ENCODE peak calls at places on chromosomes 11 and 22, in four cellular contexts. L is A549, C is HepG2, D is K562. P is an unnamed sample.

GRCh38 chr11:77410076-77410827 is 63.6 kb downstream of the PAK1 start:
- DNase-seq in L (no peak), C (no peak), D (no peak), P (no peak)

GRCh38 chr22:30195245-30196140 is 51.1 kb downstream of the LIF start:
- DNase-seq in L (no peak), C (peak), D (no peak), P (no peak)

GRCh38 chr11:1084561-1085439 is 10.1 kb downstream of the MUC2 start:
- DNase-seq in L (no peak), C (no peak), D (peak), P (no peak)

GRCh38 chr22:18060646-18061620 is 16.9 kb upstream of the PEX26 start:
- DNase-seq in L (peak), C (peak), D (no peak), P (no peak)

GRCh38 chr11:61949169-61950034 is 749 bp upstream of the BEST1 start:
- DNase-seq in L (peak), C (peak), D (peak), P (no peak)

GRCh38 chr11:69234171-69234570 is 59.8 kb upstream of the MYEOV start:
- DNase-seq in L (no peak), C (no peak), D (no peak), P (no peak)

GRCh38 chr11:105000797-105001196 is 22.2 kb downstream of the CASP5 start:
- DNase-seq in L (no peak), C (no peak), D (peak), P (no peak)

GRCh38 chr11:131904756-131905155 is 534.3 kb downstream of the NTM start:
- DNase-seq in L (no peak), C (no peak), D (no peak), P (peak)

GRCh38 chr11:126602349-126602940 is 247.0 kb downstream of the ST3GAL4 start:
- DNase-seq in L (no peak), C (no peak), D (no peak), P (no peak)

GRCh38 chr11:126602993-126603392 is 247.5 kb downstream of the ST3GAL4 start:
- DNase-seq in L (no peak), C (no peak), D (no peak), P (no peak)

GRCh38 chr11:126604461-126604860 is 249.0 kb downstream of the ST3GAL4 start:
- DNase-seq in L (no peak), C (no peak), D (no peak), P (no peak)

GRCh38 chr11:126601550-126602215 is 246.2 kb downstream of the ST3GAL4 start:
- DNase-seq in L (no peak), C (peak), D (no peak), P (no peak)

GRCh38 chr11:126603486-126603885 is 248.0 kb downstream of the ST3GAL4 start:
- DNase-seq in L (no peak), C (no peak), D (no peak), P (no peak)
- TF ChIP-seq RNF2 in L (no peak), C (no peak), D (no peak), P (no peak)

GRCh38 chr11:40179541-40179940 is 1279.9 kb downstream of the LRRC4C start:
- DNase-seq in L (no peak), C (no peak), D (no peak), P (no peak)

GRCh38 chr11:40170076-40170475 is 1289.4 kb downstream of the LRRC4C start:
- DNase-seq in L (no peak), C (peak), D (no peak), P (no peak)

GRCh38 chr11:40178470-40178869 is 1281.0 kb downstream of the LRRC4C start:
- DNase-seq in L (no peak), C (no peak), D (no peak), P (no peak)

GRCh38 chr11:40175980-40176379 is 1283.5 kb downstream of the LRRC4C start:
- DNase-seq in L (no peak), C (no peak), D (no peak), P (no peak)
- TF ChIP-seq RNF2 in L (no peak), C (no peak), D (no peak), P (no peak)

GRCh38 chr22:50209893-50210292 is 9.1 kb downstream of the SELENOO start:
- DNase-seq in L (peak), C (peak), D (peak), P (no peak)
- TF ChIP-seq RNF2 in L (no peak), C (no peak), D (no peak), P (no peak)

GRCh38 chr11:12106501-12106900 is 3.9 kb upstream of the MICAL2 start:
- DNase-seq in L (no peak), C (no peak), D (no peak), P (no peak)

GRCh38 chr11:12103411-12104225 is 6.8 kb upstream of the MICAL2 start:
- DNase-seq in L (no peak), C (no peak), D (no peak), P (no peak)

GRCh38 chr11:12102588-12103410 is 7.6 kb upstream of the MICAL2 start:
- DNase-seq in L (no peak), C (no peak), D (no peak), P (no peak)

GRCh38 chr11:12106101-12106500 is 4.3 kb upstream of the MICAL2 start:
- DNase-seq in L (no peak), C (no peak), D (no peak), P (no peak)

DNA sequence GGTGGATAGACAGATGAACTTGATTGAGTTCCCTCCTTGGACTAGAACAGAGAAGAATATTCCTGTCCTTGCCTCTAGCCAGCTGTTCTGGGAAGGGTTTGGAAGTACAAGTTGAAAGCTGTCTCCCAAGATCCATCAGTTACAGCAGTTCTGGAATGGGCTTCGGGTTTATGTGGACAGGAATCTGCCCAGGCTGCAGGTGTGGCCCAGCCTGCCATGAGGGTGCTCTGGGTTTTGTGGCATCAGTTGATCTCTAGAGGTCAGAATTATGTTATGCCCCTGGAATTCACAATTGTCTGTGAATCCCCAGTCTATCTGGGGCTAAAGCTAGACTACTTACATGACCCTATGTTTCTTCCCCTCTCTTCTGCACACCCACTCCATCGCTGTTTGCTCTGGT is 4.9 kb upstream of the MICAL2 start:
- DNase-seq in L (no peak), C (no peak), D (no peak), P (no peak)
- TF ChIP-seq RNF2 in L (no peak), C (no peak), D (no peak), P (no peak)

GRCh38 chr11:2789791-2790580 is 90.2 kb upstream of the KCNQ1OT1 start:
- DNase-seq in L (no peak), C (no peak), D (no peak), P (no peak)

GRCh38 chr11:2790581-2790925 is 90.8 kb upstream of the KCNQ1OT1 start:
- DNase-seq in L (no peak), C (no peak), D (no peak), P (peak)

GRCh38 chr11:2788751-2789140 is 89.0 kb upstream of the KCNQ1OT1 start:
- DNase-seq in L (no peak), C (no peak), D (no peak), P (peak)

GRCh38 chr11:2787816-2788750 is 88.3 kb upstream of the KCNQ1OT1 start:
- DNase-seq in L (no peak), C (peak), D (no peak), P (peak)

GRCh38 chr11:2789331-2789730 is 89.5 kb upstream of the KCNQ1OT1 start:
- DNase-seq in L (no peak), C (no peak), D (no peak), P (peak)
- TF ChIP-seq RNF2 in L (no peak), C (no peak), D (no peak), P (no peak)

DNA sequence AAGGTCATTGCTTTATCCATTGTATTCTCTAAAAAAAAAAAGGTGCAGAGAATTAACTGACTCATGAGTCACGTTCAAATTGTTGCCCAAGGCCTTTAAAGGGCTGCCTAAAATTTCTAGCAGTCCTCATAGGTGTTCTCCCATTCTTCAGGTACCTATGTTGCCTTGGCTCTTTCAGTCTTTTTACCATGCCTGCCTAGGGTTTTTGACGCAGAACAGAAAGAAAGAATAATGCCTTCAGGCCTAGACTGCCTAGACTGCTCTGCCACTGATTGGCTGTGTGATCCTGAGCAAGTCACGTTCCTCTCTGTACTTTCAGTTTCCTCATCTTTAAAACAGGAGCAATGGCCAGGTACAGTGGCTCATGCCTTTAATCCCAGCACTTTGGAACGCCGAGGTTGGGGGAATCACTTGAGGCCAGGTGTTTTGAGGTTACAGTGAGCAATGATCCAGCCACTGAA is 21.5 kb downstream of the CTSC start:
- DNase-seq in L (no peak), C (no peak), D (no peak), P (no peak)
- TF ChIP-seq RNF2 in L (no peak), C (no peak), D (no peak), P (no peak)

DNA sequence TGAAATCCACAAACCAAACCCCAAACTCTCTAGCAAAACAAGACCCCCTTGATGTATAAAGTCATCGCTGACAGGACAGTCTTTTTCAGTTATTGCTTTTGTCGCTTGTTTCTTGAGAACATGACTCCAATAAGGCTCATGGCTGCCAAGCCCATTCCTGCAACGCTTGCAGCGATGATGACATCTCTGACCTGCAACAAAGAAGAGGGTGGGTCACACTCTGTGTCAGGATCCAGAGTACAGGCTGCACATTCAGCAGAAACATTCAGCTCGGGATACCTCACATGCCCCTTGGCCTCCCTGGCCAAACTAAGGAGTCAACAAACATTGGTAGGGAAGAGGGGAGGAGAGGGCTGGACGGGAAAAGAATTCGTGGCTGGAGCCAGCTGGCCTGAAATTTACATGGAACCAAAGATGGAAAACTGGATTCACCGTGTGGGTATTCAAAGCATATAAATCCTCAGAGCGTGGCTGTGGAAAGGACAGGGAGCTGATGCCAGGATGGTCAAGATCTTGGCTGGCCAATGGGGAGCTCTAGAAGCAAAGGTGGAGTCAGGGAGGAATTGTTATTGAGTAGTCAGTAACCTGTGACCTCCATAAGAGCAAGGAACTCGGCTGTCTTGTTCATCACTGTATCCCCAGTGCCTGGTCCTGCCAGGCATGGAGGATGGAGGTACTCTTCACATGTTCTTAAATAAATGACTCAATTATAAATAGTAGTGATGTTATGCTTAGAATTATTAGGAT is 11.8 kb upstream of the PLAAT2 start:
- DNase-seq in L (no peak), C (peak), D (no peak), P (no peak)
- TF ChIP-seq RNF2 in L (no peak), C (no peak), D (no peak), P (no peak)

GRCh38 chr22:46929689-46930225 is 167.3 kb downstream of the TBC1D22A start:
- DNase-seq in L (no peak), C (no peak), D (no peak), P (no peak)

GRCh38 chr22:46931414-46931813 is 169.0 kb downstream of the TBC1D22A start:
- DNase-seq in L (no peak), C (no peak), D (no peak), P (peak)

GRCh38 chr22:46931881-46932280 is 169.4 kb downstream of the TBC1D22A start:
- DNase-seq in L (no peak), C (no peak), D (no peak), P (no peak)

GRCh38 chr22:46933040-46933439 is 170.6 kb downstream of the TBC1D22A start:
- DNase-seq in L (no peak), C (no peak), D (no peak), P (no peak)

GRCh38 chr22:46929046-46929688 is 166.7 kb downstream of the TBC1D22A start:
- DNase-seq in L (no peak), C (no peak), D (no peak), P (no peak)
- TF ChIP-seq RNF2 in L (no peak), C (no peak), D (no peak), P (no peak)

P was measured in H1.